ENCODE peak calls at places on chromosomes 6 and 20, in four cellular contexts. One of them, this sample, is unnamed.

GRCh38 chr20:56358070-56358469 is 704 bp upstream of the FAM210B start:
- DNase-seq in AG04450: no peak
- DNase-seq in fibroblast of the aortic adventitia: no peak
- DNase-seq in CD8-positive, alpha-beta T cell: no peak
- DNase-seq in this sample: no peak

GRCh38 chr6:32047084-32047478 is 8.9 kb downstream of the CYP21A2 start:
- DNase-seq in CD8-positive, alpha-beta T cell: no peak
- DNase-seq in AG04450: no peak
- DNase-seq in fibroblast of the aortic adventitia: peak; percentile 68
- DNase-seq in this sample: no peak

GRCh38 chr20:64069614-64070243 is 6.7 kb downstream of the TCEA2 start:
- DNase-seq in fibroblast of the aortic adventitia: no peak
- DNase-seq in AG04450: no peak
- DNase-seq in CD8-positive, alpha-beta T cell: no peak
- DNase-seq in this sample: no peak

GRCh38 chr6:5151295-5151954 is 66.3 kb downstream of the PPP1R3G start:
- DNase-seq in fibroblast of the aortic adventitia: peak; percentile 14
- DNase-seq in AG04450: no peak
- DNase-seq in CD8-positive, alpha-beta T cell: no peak
- DNase-seq in this sample: no peak

GRCh38 chr20:50318709-50319108 is 128.1 kb downstream of the CEBPB start:
- DNase-seq in CD8-positive, alpha-beta T cell: no peak
- DNase-seq in fibroblast of the aortic adventitia: no peak
- DNase-seq in AG04450: no peak
- DNase-seq in this sample: no peak

GRCh38 chr20:54015496-54015895 is 54.9 kb downstream of the BCAS1 start:
- DNase-seq in CD8-positive, alpha-beta T cell: no peak
- DNase-seq in AG04450: no peak
- DNase-seq in fibroblast of the aortic adventitia: no peak
- DNase-seq in this sample: no peak

GRCh38 chr6:31203345-31203979 is 33.0 kb upstream of the POU5F1 start:
- DNase-seq in CD8-positive, alpha-beta T cell: peak; percentile 63
- DNase-seq in AG04450: no peak
- DNase-seq in fibroblast of the aortic adventitia: peak; percentile 39
- DNase-seq in this sample: no peak

GRCh38 chr6:153553627-153554026 is 422.5 kb upstream of the RGS17 start:
- DNase-seq in AG04450: no peak
- DNase-seq in CD8-positive, alpha-beta T cell: no peak
- DNase-seq in fibroblast of the aortic adventitia: peak; percentile 0
- DNase-seq in this sample: no peak

GRCh38 chr6:142088858-142089216 is 43.9 kb upstream of the GJE1 start:
- DNase-seq in CD8-positive, alpha-beta T cell: no peak
- DNase-seq in fibroblast of the aortic adventitia: peak; percentile 15
- DNase-seq in AG04450: peak; percentile 3
- DNase-seq in this sample: peak; percentile 1

GRCh38 chr6:12844284-12845223 is 128.0 kb downstream of the PHACTR1 start:
- DNase-seq in AG04450: no peak
- DNase-seq in fibroblast of the aortic adventitia: peak; percentile 23
- DNase-seq in CD8-positive, alpha-beta T cell: no peak
- DNase-seq in this sample: no peak

GRCh38 chr6:84772428-84773132 is 8.2 kb upstream of the TBX18 start:
- DNase-seq in fibroblast of the aortic adventitia: no peak
- DNase-seq in CD8-positive, alpha-beta T cell: no peak
- DNase-seq in AG04450: no peak
- DNase-seq in this sample: no peak

GRCh38 chr6:146209942-146210341 is 181.1 kb downstream of the GRM1 start:
- DNase-seq in AG04450: no peak
- DNase-seq in CD8-positive, alpha-beta T cell: no peak
- DNase-seq in fibroblast of the aortic adventitia: no peak
- DNase-seq in this sample: no peak

GRCh38 chr6:164401871-164402270 is 907.5 kb downstream of the C6orf118 start:
- DNase-seq in CD8-positive, alpha-beta T cell: no peak
- DNase-seq in fibroblast of the aortic adventitia: no peak
- DNase-seq in AG04450: no peak
- DNase-seq in this sample: no peak

GRCh38 chr6:37788259-37788658 is 31.3 kb upstream of the ZFAND3 start:
- DNase-seq in fibroblast of the aortic adventitia: no peak
- DNase-seq in CD8-positive, alpha-beta T cell: no peak
- DNase-seq in AG04450: no peak
- DNase-seq in this sample: no peak

GRCh38 chr6:75689576-75689975 is 59.5 kb upstream of the MYO6 start:
- DNase-seq in fibroblast of the aortic adventitia: no peak
- DNase-seq in AG04450: no peak
- DNase-seq in CD8-positive, alpha-beta T cell: no peak
- DNase-seq in this sample: no peak

GRCh38 chr6:27748662-27749061 is 163.5 kb downstream of the OR2B2 start:
- DNase-seq in CD8-positive, alpha-beta T cell: no peak
- DNase-seq in AG04450: no peak
- DNase-seq in fibroblast of the aortic adventitia: no peak
- DNase-seq in this sample: no peak

GRCh38 chr6:163416640-163417253 is 2.2 kb downstream of the QKI start:
- DNase-seq in AG04450: peak; percentile 72
- DNase-seq in fibroblast of the aortic adventitia: peak; percentile 92
- DNase-seq in CD8-positive, alpha-beta T cell: peak; percentile 49
- DNase-seq in this sample: peak; percentile 72

GRCh38 chr20:37544386-37544785 is 16.7 kb upstream of the BLCAP start:
- DNase-seq in AG04450: no peak
- DNase-seq in fibroblast of the aortic adventitia: no peak
- DNase-seq in CD8-positive, alpha-beta T cell: no peak
- DNase-seq in this sample: no peak

GRCh38 chr20:50774515-50774914 is 20.3 kb upstream of the BCAS4 start:
- DNase-seq in AG04450: no peak
- DNase-seq in fibroblast of the aortic adventitia: no peak
- DNase-seq in CD8-positive, alpha-beta T cell: no peak
- DNase-seq in this sample: no peak

GRCh38 chr6:149190228-149190831 is 127.2 kb upstream of the TAB2 start:
- DNase-seq in fibroblast of the aortic adventitia: peak; percentile 9
- DNase-seq in AG04450: no peak
- DNase-seq in CD8-positive, alpha-beta T cell: peak; percentile 35
- DNase-seq in this sample: peak; percentile 4

GRCh38 chr6:43228951-43229802 is at the start of gene DNPH1:
- DNase-seq in AG04450: no peak
- DNase-seq in fibroblast of the aortic adventitia: peak; percentile 60
- DNase-seq in CD8-positive, alpha-beta T cell: peak; percentile 74
- DNase-seq in this sample: no peak

GRCh38 chr20:45407067-45407745 is 883 bp upstream of the DBNDD2 start:
- DNase-seq in fibroblast of the aortic adventitia: peak; percentile 31
- DNase-seq in AG04450: no peak
- DNase-seq in CD8-positive, alpha-beta T cell: no peak
- DNase-seq in this sample: no peak

GRCh38 chr6:130105996-130106704 is 87.8 kb downstream of the L3MBTL3 start:
- DNase-seq in fibroblast of the aortic adventitia: no peak
- DNase-seq in AG04450: no peak
- DNase-seq in CD8-positive, alpha-beta T cell: no peak
- DNase-seq in this sample: no peak

GRCh38 chr20:7772376-7772775 is 167.9 kb downstream of the HAO1 start:
- DNase-seq in fibroblast of the aortic adventitia: peak; percentile 96
- DNase-seq in AG04450: peak; percentile 32
- DNase-seq in CD8-positive, alpha-beta T cell: no peak
- DNase-seq in this sample: peak; percentile 36

GRCh38 chr20:37318046-37318445 is 27.9 kb upstream of the SRC start:
- DNase-seq in AG04450: no peak
- DNase-seq in CD8-positive, alpha-beta T cell: no peak
- DNase-seq in fibroblast of the aortic adventitia: no peak
- DNase-seq in this sample: no peak